ENCODE peak calls at places on chromosome 21, in six cellular contexts. One of them, this sample, is unnamed.

GRCh38 chr21:38699048-38699447 is 106.7 kb upstream of the ETS2 start:
- DNase-seq in K562: peak
- DNase-seq in H1: peak
- DNase-seq in HepG2: peak
- DNase-seq in GM12878: no peak
- DNase-seq in GM12891: no peak
- DNase-seq in this sample: no peak

GRCh38 chr21:18049461-18049860 is 195.2 kb upstream of the CHODL start:
- DNase-seq in HepG2: no peak
- DNase-seq in GM12891: no peak
- DNase-seq in H1: no peak
- DNase-seq in GM12878: no peak
- DNase-seq in K562: no peak
- DNase-seq in this sample: no peak

GRCh38 chr21:37008705-37009104 is 2.2 kb downstream of the RIPPLY3 start:
- DNase-seq in GM12878: no peak
- DNase-seq in GM12891: no peak
- DNase-seq in K562: no peak
- DNase-seq in H1: no peak
- DNase-seq in HepG2: no peak
- DNase-seq in this sample: no peak

GRCh38 chr21:19461481-19462205 is 1058.1 kb upstream of the TMPRSS15 start:
- DNase-seq in K562: peak
- DNase-seq in GM12891: no peak
- DNase-seq in HepG2: no peak
- DNase-seq in H1: no peak
- DNase-seq in GM12878: no peak
- DNase-seq in this sample: no peak

GRCh38 chr21:35050348-35051286 is 1.5 kb upstream of the RUNX1 start:
- DNase-seq in GM12891: no peak
- DNase-seq in GM12878: no peak
- DNase-seq in H1: no peak
- DNase-seq in K562: no peak
- DNase-seq in HepG2: no peak
- DNase-seq in this sample: no peak

GRCh38 chr21:46627726-46628125 is 7.7 kb upstream of the PRMT2 start:
- DNase-seq in GM12891: no peak
- DNase-seq in HepG2: no peak
- DNase-seq in GM12878: no peak
- DNase-seq in K562: no peak
- DNase-seq in H1: no peak
- DNase-seq in this sample: no peak

GRCh38 chr21:34915364-34915834 is 133.7 kb downstream of the RUNX1 start:
- DNase-seq in K562: no peak
- DNase-seq in HepG2: no peak
- DNase-seq in GM12878: no peak
- DNase-seq in H1: no peak
- DNase-seq in GM12891: no peak
- DNase-seq in this sample: no peak

GRCh38 chr21:35904995-35905972 is 155.0 kb downstream of the SETD4 start:
- DNase-seq in GM12891: no peak
- DNase-seq in H1: no peak
- DNase-seq in GM12878: no peak
- DNase-seq in HepG2: no peak
- DNase-seq in K562: no peak
- DNase-seq in this sample: no peak

GRCh38 chr21:28261291-28261690 is 731.4 kb downstream of the LTN1 start:
- DNase-seq in HepG2: no peak
- DNase-seq in K562: no peak
- DNase-seq in H1: no peak
- DNase-seq in GM12878: no peak
- DNase-seq in GM12891: no peak
- DNase-seq in this sample: no peak

GRCh38 chr21:38807987-38808386 is 2.3 kb downstream of the ETS2 start:
- DNase-seq in H1: no peak
- DNase-seq in K562: no peak
- DNase-seq in HepG2: no peak
- DNase-seq in GM12891: no peak
- DNase-seq in GM12878: no peak
- DNase-seq in this sample: no peak

GRCh38 chr21:34639882-34640788 is 25.2 kb upstream of the RCAN1 start:
- DNase-seq in K562: peak
- DNase-seq in GM12891: peak
- DNase-seq in HepG2: no peak
- DNase-seq in GM12878: peak
- DNase-seq in H1: no peak
- DNase-seq in this sample: no peak

GRCh38 chr21:35932232-35932911 is 128.0 kb downstream of the SETD4 start:
- DNase-seq in GM12891: peak
- DNase-seq in GM12878: peak
- DNase-seq in H1: no peak
- DNase-seq in K562: peak
- DNase-seq in HepG2: no peak
- DNase-seq in this sample: peak

GRCh38 chr21:37225440-37225839 is 41.7 kb downstream of the VPS26C start:
- DNase-seq in H1: peak
- DNase-seq in GM12891: no peak
- DNase-seq in GM12878: no peak
- DNase-seq in K562: no peak
- DNase-seq in HepG2: no peak
- DNase-seq in this sample: no peak

GRCh38 chr21:15730484-15731242 is 881 bp downstream of the USP25 start:
- DNase-seq in HepG2: no peak
- DNase-seq in K562: peak
- DNase-seq in GM12891: no peak
- DNase-seq in GM12878: no peak
- DNase-seq in H1: no peak
- DNase-seq in this sample: peak

GRCh38 chr21:28872218-28872617 is 120.5 kb downstream of the LTN1 start:
- DNase-seq in GM12891: no peak
- DNase-seq in GM12878: no peak
- DNase-seq in K562: no peak
- DNase-seq in H1: no peak
- DNase-seq in HepG2: no peak
- DNase-seq in this sample: no peak

GRCh38 chr21:29155118-29155932 is 24.9 kb downstream of the MAP3K7CL start:
- DNase-seq in HepG2: no peak
- DNase-seq in K562: peak
- DNase-seq in GM12878: no peak
- DNase-seq in GM12891: no peak
- DNase-seq in H1: no peak
- DNase-seq in this sample: no peak

GRCh38 chr21:15283138-15283537 is 218.3 kb upstream of the NRIP1 start:
- DNase-seq in K562: no peak
- DNase-seq in H1: no peak
- DNase-seq in GM12878: no peak
- DNase-seq in HepG2: no peak
- DNase-seq in GM12891: no peak
- DNase-seq in this sample: no peak

GRCh38 chr21:43925096-43925481 is 60.1 kb downstream of the AGPAT3 start:
- DNase-seq in GM12878: no peak
- DNase-seq in K562: no peak
- DNase-seq in HepG2: no peak
- DNase-seq in H1: peak
- DNase-seq in GM12891: no peak
- DNase-seq in this sample: no peak
- TF ChIP-seq POLR2A in GM12878: no peak
- TF ChIP-seq POLR2A in K562: no peak
- TF ChIP-seq POLR2A in HepG2: no peak
- TF ChIP-seq POLR2A in H1: no peak
- TF ChIP-seq POLR2A in GM12891: no peak
- TF ChIP-seq POLR2A in this sample: no peak

GRCh38 chr21:33007747-33008146 is 18.0 kb upstream of the OLIG2 start:
- DNase-seq in H1: no peak
- DNase-seq in HepG2: no peak
- DNase-seq in K562: no peak
- DNase-seq in GM12878: no peak
- DNase-seq in GM12891: no peak
- DNase-seq in this sample: no peak
- TF ChIP-seq POLR2AphosphoS5 in H1: no peak
- TF ChIP-seq POLR2AphosphoS5 in HepG2: no peak
- TF ChIP-seq POLR2AphosphoS5 in K562: no peak
- TF ChIP-seq POLR2AphosphoS5 in GM12878: no peak
- TF ChIP-seq POLR2AphosphoS5 in GM12891: no peak
- TF ChIP-seq POLR2AphosphoS5 in this sample: no peak

GRCh38 chr21:42536601-42537000 is 22.9 kb downstream of the SLC37A1 start:
- DNase-seq in HepG2: no peak
- DNase-seq in H1: no peak
- DNase-seq in GM12878: no peak
- DNase-seq in K562: no peak
- DNase-seq in GM12891: no peak
- DNase-seq in this sample: no peak
- TF ChIP-seq TAF1 in HepG2: no peak
- TF ChIP-seq TAF1 in H1: no peak
- TF ChIP-seq TAF1 in GM12878: no peak
- TF ChIP-seq TAF1 in K562: no peak
- TF ChIP-seq TAF1 in GM12891: no peak
- TF ChIP-seq TAF1 in this sample: no peak

GRCh38 chr21:33266050-33266783 is at the start of gene IL10RB:
- DNase-seq in K562: peak
- DNase-seq in GM12878: peak
- DNase-seq in H1: peak
- DNase-seq in HepG2: peak
- DNase-seq in GM12891: peak
- DNase-seq in this sample: peak
- TF ChIP-seq POLR2A in K562: peak
- TF ChIP-seq POLR2A in GM12878: peak
- TF ChIP-seq POLR2A in H1: no peak
- TF ChIP-seq POLR2A in HepG2: no peak
- TF ChIP-seq POLR2A in GM12891: peak
- TF ChIP-seq POLR2A in this sample: peak

GRCh38 chr21:44484498-44485253 is 29.4 kb downstream of the LRRC3 start:
- DNase-seq in GM12878: no peak
- DNase-seq in K562: no peak
- DNase-seq in HepG2: peak
- DNase-seq in H1: no peak
- DNase-seq in GM12891: no peak
- DNase-seq in this sample: no peak

GRCh38 chr21:44483288-44484237 is 28.3 kb downstream of the LRRC3 start:
- DNase-seq in GM12878: no peak
- DNase-seq in GM12891: no peak
- DNase-seq in K562: no peak
- DNase-seq in HepG2: peak
- DNase-seq in H1: no peak
- DNase-seq in this sample: no peak

GRCh38 chr21:44486302-44486701 is 31.0 kb downstream of the LRRC3 start:
- DNase-seq in H1: no peak
- DNase-seq in HepG2: no peak
- DNase-seq in GM12891: no peak
- DNase-seq in K562: no peak
- DNase-seq in GM12878: no peak
- DNase-seq in this sample: no peak

GRCh38 chr21:44485796-44486195 is 30.5 kb downstream of the LRRC3 start:
- DNase-seq in H1: no peak
- DNase-seq in K562: no peak
- DNase-seq in GM12878: no peak
- DNase-seq in GM12891: no peak
- DNase-seq in HepG2: no peak
- DNase-seq in this sample: no peak

DNA sequence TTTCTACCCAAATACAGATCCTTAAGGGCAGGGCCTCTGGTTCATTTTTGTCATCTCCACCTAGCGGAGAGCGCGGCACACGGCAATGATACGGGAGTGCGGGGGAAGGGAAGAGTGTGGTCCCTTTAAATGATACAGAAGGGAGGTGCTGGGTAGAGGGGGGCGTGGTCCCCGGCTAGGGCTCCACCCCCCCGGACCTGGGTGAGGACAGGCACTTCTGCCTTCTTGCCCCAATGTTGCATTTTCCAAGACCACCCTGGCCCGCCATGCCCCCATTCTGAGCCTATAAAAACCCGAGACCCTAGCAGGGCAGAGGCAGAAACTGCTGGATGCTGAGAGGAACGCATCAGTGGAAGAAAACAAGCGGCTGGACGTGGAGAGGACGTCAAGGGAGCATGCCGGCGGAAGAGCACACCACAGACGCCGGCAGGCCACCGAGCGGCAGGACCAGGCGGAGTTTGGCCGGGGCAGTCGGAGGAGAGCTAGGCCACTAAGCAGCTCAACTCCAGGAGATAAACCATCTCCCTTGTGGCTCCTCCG is 30.0 kb downstream of the LRRC3 start:
- DNase-seq in GM12891: no peak
- DNase-seq in H1: peak
- DNase-seq in HepG2: no peak
- DNase-seq in GM12878: no peak
- DNase-seq in K562: peak
- DNase-seq in this sample: no peak
- TF ChIP-seq POLR2AphosphoS5 in GM12891: no peak
- TF ChIP-seq POLR2AphosphoS5 in H1: peak
- TF ChIP-seq POLR2AphosphoS5 in HepG2: no peak
- TF ChIP-seq POLR2AphosphoS5 in GM12878: no peak
- TF ChIP-seq POLR2AphosphoS5 in K562: no peak
- TF ChIP-seq POLR2AphosphoS5 in this sample: no peak

GRCh38 chr21:45592208-45592619 is 50.0 kb upstream of the SLC19A1 start:
- DNase-seq in K562: peak
- DNase-seq in GM12891: peak
- DNase-seq in H1: no peak
- DNase-seq in HepG2: no peak
- DNase-seq in GM12878: peak
- DNase-seq in this sample: peak
- TF ChIP-seq TAF1 in K562: no peak
- TF ChIP-seq TAF1 in GM12891: no peak
- TF ChIP-seq TAF1 in H1: no peak
- TF ChIP-seq TAF1 in HepG2: no peak
- TF ChIP-seq TAF1 in GM12878: no peak
- TF ChIP-seq TAF1 in this sample: no peak

This sample was measured in GM12892.